ENCODE peak calls at places on chromosomes 13 and 19, in four cellular contexts. One of them, this sample, is unnamed.

GRCh38 chr13:113207890-113208423 is 512 bp downstream of the PCID2 start:
- DNase-seq in body of pancreas: peak; percentile 43
- DNase-seq in stomach: no peak
- DNase-seq in A549: no peak
- DNase-seq in this sample: peak; percentile 45

GRCh38 chr19:55552206-55552605 is 6.9 kb upstream of the SBK3 start:
- DNase-seq in body of pancreas: no peak
- DNase-seq in stomach: no peak
- DNase-seq in A549: no peak
- DNase-seq in this sample: no peak

GRCh38 chr13:30846311-30846710 is 59.8 kb upstream of the MEDAG start:
- DNase-seq in body of pancreas: no peak
- DNase-seq in stomach: no peak
- DNase-seq in A549: no peak
- DNase-seq in this sample: no peak

GRCh38 chr13:46345400-46345799 is 41.7 kb downstream of the RUBCNL start:
- DNase-seq in body of pancreas: peak; percentile 18
- DNase-seq in stomach: no peak
- DNase-seq in A549: no peak
- DNase-seq in this sample: no peak

GRCh38 chr19:19406878-19407639 is 1.6 kb downstream of the GATAD2A start:
- DNase-seq in body of pancreas: peak; percentile 43
- DNase-seq in stomach: peak; percentile 59
- DNase-seq in A549: no peak
- DNase-seq in this sample: no peak

GRCh38 chr13:110062077-110062776 is 244.7 kb downstream of the COL4A1 start:
- DNase-seq in body of pancreas: peak; percentile 32
- DNase-seq in stomach: no peak
- DNase-seq in A549: no peak
- DNase-seq in this sample: no peak

GRCh38 chr19:32674153-32674958 is 624 bp downstream of the ANKRD27 start:
- DNase-seq in body of pancreas: no peak
- DNase-seq in stomach: no peak
- DNase-seq in A549: no peak
- DNase-seq in this sample: no peak

GRCh38 chr19:11887247-11887617 is 350 bp upstream of the ZNF69 start:
- DNase-seq in body of pancreas: no peak
- DNase-seq in stomach: no peak
- DNase-seq in A549: no peak
- DNase-seq in this sample: no peak

GRCh38 chr19:48965806-48966540 is 864 bp downstream of the FTL start:
- DNase-seq in body of pancreas: peak; percentile 87
- DNase-seq in stomach: peak; percentile 87
- DNase-seq in A549: peak; percentile 49
- DNase-seq in this sample: peak; percentile 80

GRCh38 chr13:28067526-28067925 is 32.9 kb downstream of the FLT3 start:
- DNase-seq in body of pancreas: no peak
- DNase-seq in stomach: no peak
- DNase-seq in A549: no peak
- DNase-seq in this sample: no peak

GRCh38 chr13:62837895-62838294 is 1422.2 kb upstream of the PCDH20 start:
- DNase-seq in body of pancreas: no peak
- DNase-seq in stomach: no peak
- DNase-seq in A549: no peak
- DNase-seq in this sample: no peak

GRCh38 chr13:112510987-112511715 is 76.8 kb downstream of the TUBGCP3 start:
- DNase-seq in body of pancreas: no peak
- DNase-seq in stomach: no peak
- DNase-seq in A549: no peak
- DNase-seq in this sample: peak; percentile 61

GRCh38 chr13:110138700-110139036 is 168.3 kb downstream of the COL4A1 start:
- DNase-seq in body of pancreas: no peak
- DNase-seq in stomach: no peak
- DNase-seq in A549: peak; percentile 21
- DNase-seq in this sample: no peak

GRCh38 chr13:24313449-24313848 is 4.1 kb downstream of the C1QTNF9 start:
- DNase-seq in body of pancreas: no peak
- DNase-seq in stomach: no peak
- DNase-seq in A549: no peak
- DNase-seq in this sample: no peak

GRCh38 chr19:3606690-3607289 is at the start of gene TBXA2R:
- DNase-seq in body of pancreas: peak; percentile 45
- DNase-seq in stomach: peak; percentile 64
- DNase-seq in A549: peak; percentile 70
- DNase-seq in this sample: peak; percentile 42

GRCh38 chr19:45468159-45468651 is 409 bp downstream of the FOSB start:
- DNase-seq in body of pancreas: peak; percentile 55
- DNase-seq in stomach: peak; percentile 35
- DNase-seq in A549: no peak
- DNase-seq in this sample: peak; percentile 51

GRCh38 chr19:45468803-45469131 is 971 bp downstream of the FOSB start:
- DNase-seq in body of pancreas: no peak
- DNase-seq in stomach: peak; percentile 41
- DNase-seq in A549: no peak
- DNase-seq in this sample: no peak

GRCh38 chr19:45469132-45469834 is 1.5 kb downstream of the FOSB start:
- DNase-seq in body of pancreas: peak; percentile 94
- DNase-seq in stomach: peak; percentile 95
- DNase-seq in A549: peak; percentile 78
- DNase-seq in this sample: peak; percentile 95

GRCh38 chr19:45467115-45467455 is 711 bp upstream of the FOSB start:
- DNase-seq in body of pancreas: no peak
- DNase-seq in stomach: no peak
- DNase-seq in A549: no peak
- DNase-seq in this sample: no peak

GRCh38 chr19:45467456-45468158 is at the start of gene FOSB:
- DNase-seq in body of pancreas: peak; percentile 96
- DNase-seq in stomach: peak; percentile 97
- DNase-seq in A549: peak; percentile 96
- DNase-seq in this sample: peak; percentile 93
- TF ChIP-seq CTCF in body of pancreas: no peak
- TF ChIP-seq CTCF in stomach: no peak
- TF ChIP-seq CTCF in A549: no peak
- TF ChIP-seq CTCF in this sample: no peak

DNA sequence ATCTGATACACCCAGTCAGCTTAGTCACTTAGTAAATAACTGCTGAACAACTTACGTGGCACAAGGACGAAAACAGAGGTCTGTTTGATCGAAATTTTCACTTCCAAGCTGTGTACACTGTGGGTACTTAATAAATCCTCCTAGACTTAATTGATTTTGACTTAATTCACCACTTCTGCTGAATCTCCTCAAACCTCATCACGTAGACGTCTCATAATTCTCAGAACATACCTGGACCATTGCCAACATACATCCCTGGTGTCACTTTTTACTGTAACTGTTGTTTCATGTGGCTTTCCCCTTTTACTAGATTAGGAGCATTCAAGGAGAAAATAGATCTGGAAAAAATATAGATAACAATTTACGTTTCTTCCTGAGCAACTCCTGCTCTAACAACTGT is 104.9 kb downstream of the MBNL2 start:
- DNase-seq in body of pancreas: no peak
- DNase-seq in stomach: no peak
- DNase-seq in A549: no peak
- DNase-seq in this sample: no peak
- H3K4me1 ChIP-seq in body of pancreas: peaks cover 47% of the 10 kb centered on the region
- H3K4me1 ChIP-seq in stomach: peaks cover 77% of the 10 kb centered on the region
- H3K4me1 ChIP-seq in A549: peaks cover 29% of the 10 kb centered on the region
- H3K4me1 ChIP-seq in this sample: no peaks in the 10 kb centered on the region

DNA sequence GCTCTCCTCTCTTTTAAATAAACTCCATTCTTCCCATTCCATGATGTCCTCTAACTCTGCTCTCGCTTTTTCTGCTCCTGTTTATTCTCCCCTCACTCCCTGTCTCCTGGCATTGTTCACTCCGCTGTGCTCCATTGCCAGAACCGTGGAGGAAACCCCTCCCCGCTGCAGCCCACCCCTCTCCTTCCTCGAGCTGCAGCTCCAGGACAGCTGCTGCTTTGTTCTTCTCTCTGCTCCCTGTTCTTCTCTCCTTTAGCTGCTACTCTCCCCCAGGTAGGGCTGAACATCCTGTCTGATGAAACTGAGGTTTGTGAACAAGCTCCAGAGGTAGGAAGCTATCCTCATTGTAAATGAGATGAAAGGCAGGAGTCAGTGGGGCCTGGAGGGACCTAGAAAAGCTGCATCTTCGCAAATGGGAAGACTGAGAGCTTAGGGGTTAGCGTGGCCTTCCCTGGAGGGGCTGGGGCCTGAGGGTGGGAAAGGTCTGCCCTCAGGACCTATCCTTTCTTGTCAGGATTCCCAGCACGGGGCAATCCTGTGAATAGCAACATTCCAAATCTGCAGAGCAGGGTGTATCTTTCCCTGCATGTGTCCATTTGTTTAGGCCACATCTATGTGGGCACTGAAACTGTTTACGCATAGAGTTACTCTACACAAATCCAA is 243.7 kb downstream of the DNAJC15 start:
- DNase-seq in body of pancreas: no peak
- DNase-seq in stomach: no peak
- DNase-seq in A549: no peak
- DNase-seq in this sample: no peak
- TF ChIP-seq POLR2A in body of pancreas: no peak
- TF ChIP-seq POLR2A in stomach: no peak
- TF ChIP-seq POLR2A in A549: no peak
- TF ChIP-seq POLR2A in this sample: no peak

DNA sequence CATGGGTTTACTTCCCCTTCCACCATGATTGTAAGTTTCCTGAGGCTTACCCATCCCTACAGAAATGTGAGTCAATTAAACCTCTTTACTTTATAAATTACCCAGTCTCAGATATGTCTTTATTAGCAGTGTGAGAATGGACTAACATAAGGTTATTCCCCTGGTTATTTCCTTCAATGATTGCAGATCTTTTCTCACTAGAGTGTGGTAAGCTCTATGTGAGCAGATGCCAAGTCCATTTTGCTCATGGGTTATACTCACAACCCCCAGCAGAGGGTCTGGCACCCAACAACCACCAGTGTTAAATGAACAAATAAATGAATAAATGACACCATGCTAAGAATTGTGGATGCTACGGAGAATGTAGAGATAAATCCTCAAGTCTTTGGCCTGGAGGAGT is 472.8 kb downstream of the LIG4 start:
- DNase-seq in body of pancreas: no peak
- DNase-seq in stomach: no peak
- DNase-seq in A549: no peak
- DNase-seq in this sample: no peak
- TF ChIP-seq CTCF in body of pancreas: no peak
- TF ChIP-seq CTCF in stomach: no peak
- TF ChIP-seq CTCF in A549: no peak
- TF ChIP-seq CTCF in this sample: no peak

GRCh38 chr19:5628919-5629481 is 6.1 kb downstream of the SAFB start:
- DNase-seq in body of pancreas: no peak
- DNase-seq in stomach: no peak
- DNase-seq in A549: no peak
- DNase-seq in this sample: no peak

GRCh38 chr19:5628470-5628869 is 5.6 kb downstream of the SAFB start:
- DNase-seq in body of pancreas: no peak
- DNase-seq in stomach: no peak
- DNase-seq in A549: no peak
- DNase-seq in this sample: no peak

GRCh38 chr19:5625641-5626040 is 2.8 kb downstream of the SAFB start:
- DNase-seq in body of pancreas: no peak
- DNase-seq in stomach: no peak
- DNase-seq in A549: no peak
- DNase-seq in this sample: no peak

GRCh38 chr19:5624741-5625140 is 1.9 kb downstream of the SAFB start:
- DNase-seq in body of pancreas: no peak
- DNase-seq in stomach: no peak
- DNase-seq in A549: no peak
- DNase-seq in this sample: no peak

DNA sequence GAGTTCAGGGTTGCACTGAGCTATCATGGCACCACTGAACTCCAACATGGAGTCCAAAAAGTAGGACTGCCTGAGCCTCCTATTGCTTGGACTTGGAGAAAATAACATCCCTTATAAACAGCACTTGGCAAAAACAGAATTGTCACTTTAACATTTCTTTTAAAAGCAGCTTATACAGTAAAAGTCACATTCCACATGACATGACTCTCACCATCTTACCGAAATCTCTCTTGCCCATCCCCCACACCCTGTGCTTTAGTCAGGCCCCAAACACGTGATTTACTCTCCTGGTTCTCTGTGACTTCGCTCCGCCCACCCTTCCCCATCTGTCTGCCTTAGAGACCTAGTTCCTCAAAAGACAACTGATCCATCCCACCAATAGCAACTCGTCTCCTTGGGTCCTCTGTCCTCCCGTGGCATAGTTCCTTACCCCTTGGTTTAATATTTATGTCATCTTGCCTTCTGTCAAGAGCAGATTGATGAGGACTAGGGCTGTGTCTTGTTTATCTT is 4.6 kb downstream of the SAFB start:
- DNase-seq in body of pancreas: no peak
- DNase-seq in stomach: peak; percentile 39
- DNase-seq in A549: no peak
- DNase-seq in this sample: no peak
- H3K4me1 ChIP-seq in body of pancreas: peaks cover 61% of the 10 kb centered on the region
- H3K4me1 ChIP-seq in stomach: peaks cover 83% of the 10 kb centered on the region
- H3K4me1 ChIP-seq in A549: peaks cover 23% of the 10 kb centered on the region
- H3K4me1 ChIP-seq in this sample: peaks cover 27% of the 10 kb centered on the region

DNA sequence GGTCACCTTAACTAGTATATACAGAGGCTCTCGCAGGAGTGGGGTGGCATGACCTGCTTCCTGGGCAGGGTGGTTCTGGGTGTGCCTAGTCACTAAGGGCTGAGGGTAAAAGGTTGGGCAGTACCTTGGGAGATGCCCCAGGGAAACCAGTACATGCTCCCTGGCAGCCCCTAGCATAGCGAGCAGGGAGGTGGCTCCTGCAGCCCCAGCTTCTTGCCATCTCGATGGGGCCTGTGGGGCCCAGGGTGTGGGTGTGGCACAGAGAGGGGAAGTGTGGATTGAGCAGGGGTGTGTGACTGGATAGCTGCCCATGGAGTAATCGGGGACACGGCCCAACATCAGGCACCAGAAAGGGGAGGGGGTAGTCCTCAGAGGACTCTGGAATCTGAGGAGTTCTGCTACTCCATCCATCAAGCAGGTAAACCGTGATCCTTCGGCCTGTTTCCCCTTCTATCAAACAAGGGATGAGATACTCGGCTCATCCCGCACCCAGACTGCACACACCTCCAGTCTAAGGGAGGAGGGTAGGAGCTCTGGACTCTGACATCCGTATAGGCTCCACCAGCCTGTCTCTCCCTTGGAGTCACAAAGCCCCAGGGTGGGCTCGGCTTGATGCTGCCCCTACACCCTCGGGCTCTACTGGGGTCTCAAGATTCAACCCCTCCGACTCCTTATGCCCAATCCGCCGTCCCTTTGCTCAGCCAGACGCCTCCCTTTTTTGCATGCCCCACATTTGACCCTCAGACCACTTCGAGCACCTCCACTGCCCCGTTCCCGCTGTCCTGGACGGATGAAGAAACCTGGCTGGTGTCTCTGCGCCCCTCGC is 1.1 kb downstream of the ZBTB45 start:
- DNase-seq in body of pancreas: no peak
- DNase-seq in stomach: no peak
- DNase-seq in A549: no peak
- DNase-seq in this sample: no peak
- TF ChIP-seq POLR2A in body of pancreas: no peak
- TF ChIP-seq POLR2A in stomach: no peak
- TF ChIP-seq POLR2A in A549: no peak
- TF ChIP-seq POLR2A in this sample: no peak

This sample was measured in thyroid gland.